ENCODE peak calls at places on chromosome 21, in five cellular contexts. Y is right cardiac atrium; X is CD8-positive, alpha-beta memory T cell; F is stimulated activated CD4-positive, alpha-beta T cell treated with anti-CD3 and anti-CD28 coated beads, TNF-alpha, amount 100 ng/mL, for 4 hours; M is stimulated activated CD8-positive, alpha-beta memory T cell treated with anti-CD3 and anti-CD28 coated beads, Interleukin-4, amount 100 ng/mL, for 24 hours. J is an unnamed sample.

GRCh38 chr21:41957991-41958766 is 4.4 kb upstream of the C2CD2 start:
- DNase-seq in X (no peak), F (no peak), Y (peak; percentile 89), M (no peak), J (no peak)

GRCh38 chr21:33007747-33008146 is 18.0 kb upstream of the OLIG2 start:
- DNase-seq in M (no peak), Y (no peak), X (no peak), F (no peak), J (no peak)

GRCh38 chr21:44425307-44425894 is 29.9 kb upstream of the LRRC3 start:
- DNase-seq in M (no peak), X (no peak), Y (no peak), F (no peak), J (peak; percentile 43)

GRCh38 chr21:38957575-38958340 is 152.0 kb downstream of the ETS2 start:
- DNase-seq in Y (no peak), M (no peak), X (no peak), F (no peak), J (no peak)

GRCh38 chr21:44090332-44090731 is 16.9 kb upstream of the PWP2 start:
- DNase-seq in F (no peak), Y (no peak), M (no peak), X (no peak), J (no peak)

GRCh38 chr21:14675774-14676530 is 129.8 kb upstream of the SAMSN1 start:
- DNase-seq in Y (no peak), F (no peak), X (no peak), M (no peak), J (no peak)

GRCh38 chr21:28436286-28436932 is 556.3 kb downstream of the LTN1 start:
- DNase-seq in X (no peak), Y (no peak), F (no peak), M (no peak), J (no peak)

GRCh38 chr21:29192999-29193563 is 62.6 kb downstream of the MAP3K7CL start:
- DNase-seq in F (no peak), M (no peak), Y (peak; percentile 72), X (no peak), J (no peak)

GRCh38 chr21:35611752-35612151 is 448.6 kb downstream of the SETD4 start:
- DNase-seq in X (no peak), Y (no peak), M (no peak), F (no peak), J (no peak)

GRCh38 chr21:35627462-35627861 is 432.9 kb downstream of the SETD4 start:
- DNase-seq in X (no peak), Y (no peak), F (no peak), M (no peak), J (no peak)

GRCh38 chr21:44800103-44800502 is 1.5 kb downstream of the UBE2G2 start:
- DNase-seq in Y (no peak), X (no peak), F (no peak), M (no peak), J (no peak)

GRCh38 chr21:41678944-41679343 is 87.9 kb downstream of the RIPK4 start:
- DNase-seq in X (no peak), F (no peak), Y (peak; percentile 97), M (no peak), J (peak; percentile 91)

GRCh38 chr21:43909736-43910455 is 44.9 kb downstream of the AGPAT3 start:
- DNase-seq in F (no peak), M (no peak), X (no peak), Y (no peak), J (no peak)

GRCh38 chr21:36316872-36317484 is 3.0 kb upstream of the MORC3 start:
- DNase-seq in M (no peak), X (no peak), Y (no peak), F (no peak), J (no peak)

GRCh38 chr21:25402134-25402957 is 204.9 kb downstream of the MRPL39 start:
- DNase-seq in X (no peak), Y (no peak), F (no peak), M (no peak), J (no peak)

GRCh38 chr21:41759214-41759840 is 7.5 kb downstream of the RIPK4 start:
- DNase-seq in F (no peak), M (no peak), Y (no peak), X (no peak), J (no peak)

GRCh38 chr21:38311091-38311490 is 54.3 kb downstream of the KCNJ15 start:
- DNase-seq in X (no peak), Y (no peak), M (no peak), F (no peak), J (no peak)

GRCh38 chr21:45830221-45830640 is 151.3 kb upstream of the COL6A1 start:
- DNase-seq in X (no peak), Y (no peak), M (no peak), F (no peak), J (no peak)

GRCh38 chr21:35796834-35797233 is 263.5 kb downstream of the SETD4 start:
- DNase-seq in F (no peak), X (no peak), M (no peak), Y (no peak), J (no peak)

GRCh38 chr21:40015818-40016217 is 148.6 kb downstream of the PCP4 start:
- DNase-seq in F (no peak), Y (no peak), M (no peak), X (no peak), J (no peak)

J was measured in Right ventricle myocardium inferior.